ENCODE peak calls at places on chromosomes 11 and 22, in nine cellular contexts. One of them, this sample, is unnamed.

GRCh38 chr22:18056161-18056666 is 21.6 kb upstream of the PEX26 start:
- DNase-seq in iris pigment epithelial cell: peak
- DNase-seq in stimulated activated CD4-positive, alpha-beta T cell treated with anti-CD3 and anti-CD28 coated beads, Interleukin-1b, Interleukin-23, amount 100 ng/mL, for 24 hours: no peak
- DNase-seq in T-cell: no peak
- DNase-seq in A549: no peak
- DNase-seq in activated naive CD4-positive, alpha-beta T cell: no peak
- DNase-seq in omental fat pad: no peak
- DNase-seq in thoracic aorta: no peak
- DNase-seq in SK-N-DZ: peak
- DNase-seq in this sample: peak

GRCh38 chr11:78800089-78800690 is 225.5 kb upstream of the NARS2 start:
- DNase-seq in iris pigment epithelial cell: no peak
- DNase-seq in stimulated activated CD4-positive, alpha-beta T cell treated with anti-CD3 and anti-CD28 coated beads, Interleukin-1b, Interleukin-23, amount 100 ng/mL, for 24 hours: no peak
- DNase-seq in T-cell: no peak
- DNase-seq in A549: no peak
- DNase-seq in activated naive CD4-positive, alpha-beta T cell: no peak
- DNase-seq in omental fat pad: no peak
- DNase-seq in thoracic aorta: no peak
- DNase-seq in SK-N-DZ: no peak
- DNase-seq in this sample: no peak

GRCh38 chr11:44327730-44328691 is 18.1 kb upstream of the ALX4 start:
- DNase-seq in iris pigment epithelial cell: no peak
- DNase-seq in stimulated activated CD4-positive, alpha-beta T cell treated with anti-CD3 and anti-CD28 coated beads, Interleukin-1b, Interleukin-23, amount 100 ng/mL, for 24 hours: no peak
- DNase-seq in T-cell: no peak
- DNase-seq in A549: no peak
- DNase-seq in activated naive CD4-positive, alpha-beta T cell: no peak
- DNase-seq in omental fat pad: no peak
- DNase-seq in thoracic aorta: no peak
- DNase-seq in SK-N-DZ: no peak
- DNase-seq in this sample: no peak

GRCh38 chr22:17379939-17380710 is 10.9 kb downstream of the CECR2 start:
- DNase-seq in iris pigment epithelial cell: no peak
- DNase-seq in stimulated activated CD4-positive, alpha-beta T cell treated with anti-CD3 and anti-CD28 coated beads, Interleukin-1b, Interleukin-23, amount 100 ng/mL, for 24 hours: no peak
- DNase-seq in T-cell: no peak
- DNase-seq in A549: no peak
- DNase-seq in activated naive CD4-positive, alpha-beta T cell: no peak
- DNase-seq in omental fat pad: no peak
- DNase-seq in thoracic aorta: no peak
- DNase-seq in SK-N-DZ: no peak
- DNase-seq in this sample: no peak

GRCh38 chr22:19806213-19807160 is 45.9 kb downstream of the TBX1 start:
- DNase-seq in iris pigment epithelial cell: peak
- DNase-seq in stimulated activated CD4-positive, alpha-beta T cell treated with anti-CD3 and anti-CD28 coated beads, Interleukin-1b, Interleukin-23, amount 100 ng/mL, for 24 hours: no peak
- DNase-seq in T-cell: no peak
- DNase-seq in A549: peak
- DNase-seq in activated naive CD4-positive, alpha-beta T cell: no peak
- DNase-seq in omental fat pad: peak
- DNase-seq in thoracic aorta: no peak
- DNase-seq in SK-N-DZ: no peak
- DNase-seq in this sample: no peak

GRCh38 chr11:79173615-79174014 is 267.2 kb downstream of the TENM4 start:
- DNase-seq in iris pigment epithelial cell: peak
- DNase-seq in stimulated activated CD4-positive, alpha-beta T cell treated with anti-CD3 and anti-CD28 coated beads, Interleukin-1b, Interleukin-23, amount 100 ng/mL, for 24 hours: no peak
- DNase-seq in T-cell: no peak
- DNase-seq in A549: no peak
- DNase-seq in activated naive CD4-positive, alpha-beta T cell: no peak
- DNase-seq in omental fat pad: no peak
- DNase-seq in thoracic aorta: no peak
- DNase-seq in SK-N-DZ: no peak
- DNase-seq in this sample: peak

GRCh38 chr11:65135633-65136145 is 1.4 kb upstream of the SYVN1 start:
- DNase-seq in iris pigment epithelial cell: no peak
- DNase-seq in stimulated activated CD4-positive, alpha-beta T cell treated with anti-CD3 and anti-CD28 coated beads, Interleukin-1b, Interleukin-23, amount 100 ng/mL, for 24 hours: no peak
- DNase-seq in T-cell: no peak
- DNase-seq in A549: no peak
- DNase-seq in activated naive CD4-positive, alpha-beta T cell: no peak
- DNase-seq in omental fat pad: no peak
- DNase-seq in thoracic aorta: no peak
- DNase-seq in SK-N-DZ: no peak
- DNase-seq in this sample: no peak

GRCh38 chr11:3123316-3123715 is 41.8 kb downstream of the OSBPL5 start:
- DNase-seq in iris pigment epithelial cell: no peak
- DNase-seq in stimulated activated CD4-positive, alpha-beta T cell treated with anti-CD3 and anti-CD28 coated beads, Interleukin-1b, Interleukin-23, amount 100 ng/mL, for 24 hours: no peak
- DNase-seq in T-cell: no peak
- DNase-seq in A549: no peak
- DNase-seq in activated naive CD4-positive, alpha-beta T cell: no peak
- DNase-seq in omental fat pad: no peak
- DNase-seq in thoracic aorta: peak
- DNase-seq in SK-N-DZ: no peak
- DNase-seq in this sample: peak

GRCh38 chr22:20033045-20033706 is 12.3 kb downstream of the TANGO2 start:
- DNase-seq in iris pigment epithelial cell: no peak
- DNase-seq in stimulated activated CD4-positive, alpha-beta T cell treated with anti-CD3 and anti-CD28 coated beads, Interleukin-1b, Interleukin-23, amount 100 ng/mL, for 24 hours: no peak
- DNase-seq in T-cell: no peak
- DNase-seq in A549: no peak
- DNase-seq in activated naive CD4-positive, alpha-beta T cell: no peak
- DNase-seq in omental fat pad: no peak
- DNase-seq in thoracic aorta: no peak
- DNase-seq in SK-N-DZ: no peak
- DNase-seq in this sample: peak

GRCh38 chr11:95108159-95108611 is 18.5 kb downstream of the ENDOD1 start:
- DNase-seq in iris pigment epithelial cell: peak
- DNase-seq in stimulated activated CD4-positive, alpha-beta T cell treated with anti-CD3 and anti-CD28 coated beads, Interleukin-1b, Interleukin-23, amount 100 ng/mL, for 24 hours: no peak
- DNase-seq in T-cell: no peak
- DNase-seq in A549: no peak
- DNase-seq in activated naive CD4-positive, alpha-beta T cell: no peak
- DNase-seq in omental fat pad: no peak
- DNase-seq in thoracic aorta: no peak
- DNase-seq in SK-N-DZ: no peak
- DNase-seq in this sample: no peak

GRCh38 chr11:58575377-58576020 is at the start of gene LPXN:
- DNase-seq in iris pigment epithelial cell: peak
- DNase-seq in stimulated activated CD4-positive, alpha-beta T cell treated with anti-CD3 and anti-CD28 coated beads, Interleukin-1b, Interleukin-23, amount 100 ng/mL, for 24 hours: no peak
- DNase-seq in T-cell: peak
- DNase-seq in A549: no peak
- DNase-seq in activated naive CD4-positive, alpha-beta T cell: no peak
- DNase-seq in omental fat pad: no peak
- DNase-seq in thoracic aorta: no peak
- DNase-seq in SK-N-DZ: no peak
- DNase-seq in this sample: peak

GRCh38 chr11:118152020-118152551 is 537 bp downstream of the SCN4B start:
- DNase-seq in iris pigment epithelial cell: no peak
- DNase-seq in stimulated activated CD4-positive, alpha-beta T cell treated with anti-CD3 and anti-CD28 coated beads, Interleukin-1b, Interleukin-23, amount 100 ng/mL, for 24 hours: no peak
- DNase-seq in T-cell: no peak
- DNase-seq in A549: no peak
- DNase-seq in activated naive CD4-positive, alpha-beta T cell: no peak
- DNase-seq in omental fat pad: no peak
- DNase-seq in thoracic aorta: no peak
- DNase-seq in SK-N-DZ: no peak
- DNase-seq in this sample: no peak

GRCh38 chr11:75429902-75430691 is 2.9 kb downstream of the KLHL35 start:
- DNase-seq in iris pigment epithelial cell: peak
- DNase-seq in stimulated activated CD4-positive, alpha-beta T cell treated with anti-CD3 and anti-CD28 coated beads, Interleukin-1b, Interleukin-23, amount 100 ng/mL, for 24 hours: peak
- DNase-seq in T-cell: peak
- DNase-seq in A549: peak
- DNase-seq in activated naive CD4-positive, alpha-beta T cell: no peak
- DNase-seq in omental fat pad: no peak
- DNase-seq in thoracic aorta: no peak
- DNase-seq in SK-N-DZ: peak
- DNase-seq in this sample: peak

GRCh38 chr11:121067453-121067852 is 33.6 kb upstream of the TECTA start:
- DNase-seq in iris pigment epithelial cell: peak
- DNase-seq in stimulated activated CD4-positive, alpha-beta T cell treated with anti-CD3 and anti-CD28 coated beads, Interleukin-1b, Interleukin-23, amount 100 ng/mL, for 24 hours: no peak
- DNase-seq in T-cell: no peak
- DNase-seq in A549: no peak
- DNase-seq in activated naive CD4-positive, alpha-beta T cell: no peak
- DNase-seq in omental fat pad: no peak
- DNase-seq in thoracic aorta: no peak
- DNase-seq in SK-N-DZ: no peak
- DNase-seq in this sample: no peak

GRCh38 chr22:38782402-38783094 is 11.4 kb downstream of the DNAL4 start:
- DNase-seq in iris pigment epithelial cell: peak
- DNase-seq in stimulated activated CD4-positive, alpha-beta T cell treated with anti-CD3 and anti-CD28 coated beads, Interleukin-1b, Interleukin-23, amount 100 ng/mL, for 24 hours: no peak
- DNase-seq in T-cell: no peak
- DNase-seq in A549: no peak
- DNase-seq in activated naive CD4-positive, alpha-beta T cell: no peak
- DNase-seq in omental fat pad: no peak
- DNase-seq in thoracic aorta: no peak
- DNase-seq in SK-N-DZ: peak
- DNase-seq in this sample: no peak

GRCh38 chr11:44634401-44635281 is 69.2 kb downstream of the CD82 start:
- DNase-seq in iris pigment epithelial cell: peak
- DNase-seq in stimulated activated CD4-positive, alpha-beta T cell treated with anti-CD3 and anti-CD28 coated beads, Interleukin-1b, Interleukin-23, amount 100 ng/mL, for 24 hours: no peak
- DNase-seq in T-cell: no peak
- DNase-seq in A549: peak
- DNase-seq in activated naive CD4-positive, alpha-beta T cell: no peak
- DNase-seq in omental fat pad: peak
- DNase-seq in thoracic aorta: peak
- DNase-seq in SK-N-DZ: peak
- DNase-seq in this sample: peak

GRCh38 chr11:128690746-128691091 is 3.2 kb upstream of the FLI1 start:
- DNase-seq in iris pigment epithelial cell: no peak
- DNase-seq in stimulated activated CD4-positive, alpha-beta T cell treated with anti-CD3 and anti-CD28 coated beads, Interleukin-1b, Interleukin-23, amount 100 ng/mL, for 24 hours: no peak
- DNase-seq in T-cell: no peak
- DNase-seq in A549: no peak
- DNase-seq in activated naive CD4-positive, alpha-beta T cell: no peak
- DNase-seq in omental fat pad: no peak
- DNase-seq in thoracic aorta: no peak
- DNase-seq in SK-N-DZ: no peak
- DNase-seq in this sample: no peak

GRCh38 chr11:102522332-102523207 is 8.0 kb downstream of the MMP7 start:
- DNase-seq in iris pigment epithelial cell: no peak
- DNase-seq in stimulated activated CD4-positive, alpha-beta T cell treated with anti-CD3 and anti-CD28 coated beads, Interleukin-1b, Interleukin-23, amount 100 ng/mL, for 24 hours: no peak
- DNase-seq in T-cell: no peak
- DNase-seq in A549: no peak
- DNase-seq in activated naive CD4-positive, alpha-beta T cell: no peak
- DNase-seq in omental fat pad: no peak
- DNase-seq in thoracic aorta: no peak
- DNase-seq in SK-N-DZ: no peak
- DNase-seq in this sample: no peak

GRCh38 chr22:43706151-43706550 is 106.0 kb downstream of the EFCAB6 start:
- DNase-seq in iris pigment epithelial cell: no peak
- DNase-seq in stimulated activated CD4-positive, alpha-beta T cell treated with anti-CD3 and anti-CD28 coated beads, Interleukin-1b, Interleukin-23, amount 100 ng/mL, for 24 hours: no peak
- DNase-seq in T-cell: no peak
- DNase-seq in A549: no peak
- DNase-seq in activated naive CD4-positive, alpha-beta T cell: no peak
- DNase-seq in omental fat pad: no peak
- DNase-seq in thoracic aorta: no peak
- DNase-seq in SK-N-DZ: no peak
- DNase-seq in this sample: no peak

GRCh38 chr22:38038426-38038825 is 18.8 kb upstream of the PICK1 start:
- DNase-seq in iris pigment epithelial cell: no peak
- DNase-seq in stimulated activated CD4-positive, alpha-beta T cell treated with anti-CD3 and anti-CD28 coated beads, Interleukin-1b, Interleukin-23, amount 100 ng/mL, for 24 hours: no peak
- DNase-seq in T-cell: no peak
- DNase-seq in A549: no peak
- DNase-seq in activated naive CD4-positive, alpha-beta T cell: no peak
- DNase-seq in omental fat pad: no peak
- DNase-seq in thoracic aorta: no peak
- DNase-seq in SK-N-DZ: no peak
- DNase-seq in this sample: peak

GRCh38 chr11:47906066-47906465 is 57.9 kb upstream of the NUP160 start:
- DNase-seq in iris pigment epithelial cell: no peak
- DNase-seq in stimulated activated CD4-positive, alpha-beta T cell treated with anti-CD3 and anti-CD28 coated beads, Interleukin-1b, Interleukin-23, amount 100 ng/mL, for 24 hours: no peak
- DNase-seq in T-cell: no peak
- DNase-seq in A549: no peak
- DNase-seq in activated naive CD4-positive, alpha-beta T cell: no peak
- DNase-seq in omental fat pad: no peak
- DNase-seq in thoracic aorta: no peak
- DNase-seq in SK-N-DZ: no peak
- DNase-seq in this sample: no peak

GRCh38 chr11:126543691-126544090 is 188.2 kb downstream of the ST3GAL4 start:
- DNase-seq in iris pigment epithelial cell: no peak
- DNase-seq in stimulated activated CD4-positive, alpha-beta T cell treated with anti-CD3 and anti-CD28 coated beads, Interleukin-1b, Interleukin-23, amount 100 ng/mL, for 24 hours: no peak
- DNase-seq in T-cell: no peak
- DNase-seq in A549: no peak
- DNase-seq in activated naive CD4-positive, alpha-beta T cell: no peak
- DNase-seq in omental fat pad: no peak
- DNase-seq in thoracic aorta: no peak
- DNase-seq in SK-N-DZ: no peak
- DNase-seq in this sample: peak

GRCh38 chr22:44033689-44034088 is 9.6 kb downstream of the PARVB start:
- DNase-seq in iris pigment epithelial cell: peak
- DNase-seq in stimulated activated CD4-positive, alpha-beta T cell treated with anti-CD3 and anti-CD28 coated beads, Interleukin-1b, Interleukin-23, amount 100 ng/mL, for 24 hours: no peak
- DNase-seq in T-cell: no peak
- DNase-seq in A549: no peak
- DNase-seq in activated naive CD4-positive, alpha-beta T cell: no peak
- DNase-seq in omental fat pad: no peak
- DNase-seq in thoracic aorta: no peak
- DNase-seq in SK-N-DZ: peak
- DNase-seq in this sample: no peak

GRCh38 chr11:96168623-96169022 is 174.4 kb downstream of the MAML2 start:
- DNase-seq in iris pigment epithelial cell: peak
- DNase-seq in stimulated activated CD4-positive, alpha-beta T cell treated with anti-CD3 and anti-CD28 coated beads, Interleukin-1b, Interleukin-23, amount 100 ng/mL, for 24 hours: no peak
- DNase-seq in T-cell: no peak
- DNase-seq in A549: peak
- DNase-seq in activated naive CD4-positive, alpha-beta T cell: no peak
- DNase-seq in omental fat pad: no peak
- DNase-seq in thoracic aorta: no peak
- DNase-seq in SK-N-DZ: no peak
- DNase-seq in this sample: peak

GRCh38 chr11:71355266-71355665 is 92.9 kb downstream of the DHCR7 start:
- DNase-seq in iris pigment epithelial cell: no peak
- DNase-seq in stimulated activated CD4-positive, alpha-beta T cell treated with anti-CD3 and anti-CD28 coated beads, Interleukin-1b, Interleukin-23, amount 100 ng/mL, for 24 hours: no peak
- DNase-seq in T-cell: no peak
- DNase-seq in A549: no peak
- DNase-seq in activated naive CD4-positive, alpha-beta T cell: no peak
- DNase-seq in omental fat pad: no peak
- DNase-seq in thoracic aorta: no peak
- DNase-seq in SK-N-DZ: no peak
- DNase-seq in this sample: no peak

GRCh38 chr11:14029971-14030531 is 67.5 kb downstream of the SPON1 start:
- DNase-seq in iris pigment epithelial cell: peak
- DNase-seq in stimulated activated CD4-positive, alpha-beta T cell treated with anti-CD3 and anti-CD28 coated beads, Interleukin-1b, Interleukin-23, amount 100 ng/mL, for 24 hours: no peak
- DNase-seq in T-cell: no peak
- DNase-seq in A549: no peak
- DNase-seq in activated naive CD4-positive, alpha-beta T cell: no peak
- DNase-seq in omental fat pad: peak
- DNase-seq in thoracic aorta: peak
- DNase-seq in SK-N-DZ: no peak
- DNase-seq in this sample: peak

GRCh38 chr11:70063121-70063520 is 15.0 kb upstream of the ANO1 start:
- DNase-seq in iris pigment epithelial cell: no peak
- DNase-seq in stimulated activated CD4-positive, alpha-beta T cell treated with anti-CD3 and anti-CD28 coated beads, Interleukin-1b, Interleukin-23, amount 100 ng/mL, for 24 hours: no peak
- DNase-seq in T-cell: no peak
- DNase-seq in A549: no peak
- DNase-seq in activated naive CD4-positive, alpha-beta T cell: no peak
- DNase-seq in omental fat pad: no peak
- DNase-seq in thoracic aorta: no peak
- DNase-seq in SK-N-DZ: no peak
- DNase-seq in this sample: no peak

GRCh38 chr11:2390091-2390870 is 10.3 kb upstream of the TSSC4 start:
- DNase-seq in iris pigment epithelial cell: no peak
- DNase-seq in stimulated activated CD4-positive, alpha-beta T cell treated with anti-CD3 and anti-CD28 coated beads, Interleukin-1b, Interleukin-23, amount 100 ng/mL, for 24 hours: no peak
- DNase-seq in T-cell: no peak
- DNase-seq in A549: no peak
- DNase-seq in activated naive CD4-positive, alpha-beta T cell: no peak
- DNase-seq in omental fat pad: no peak
- DNase-seq in thoracic aorta: no peak
- DNase-seq in SK-N-DZ: no peak
- DNase-seq in this sample: no peak

GRCh38 chr11:106156290-106156937 is 79.0 kb downstream of the AASDHPPT start:
- DNase-seq in iris pigment epithelial cell: peak
- DNase-seq in stimulated activated CD4-positive, alpha-beta T cell treated with anti-CD3 and anti-CD28 coated beads, Interleukin-1b, Interleukin-23, amount 100 ng/mL, for 24 hours: no peak
- DNase-seq in T-cell: no peak
- DNase-seq in A549: peak
- DNase-seq in activated naive CD4-positive, alpha-beta T cell: no peak
- DNase-seq in omental fat pad: no peak
- DNase-seq in thoracic aorta: no peak
- DNase-seq in SK-N-DZ: peak
- DNase-seq in this sample: peak

GRCh38 chr11:44681698-44682097 is 45.1 kb upstream of the TSPAN18 start:
- DNase-seq in iris pigment epithelial cell: peak
- DNase-seq in stimulated activated CD4-positive, alpha-beta T cell treated with anti-CD3 and anti-CD28 coated beads, Interleukin-1b, Interleukin-23, amount 100 ng/mL, for 24 hours: no peak
- DNase-seq in T-cell: no peak
- DNase-seq in A549: no peak
- DNase-seq in activated naive CD4-positive, alpha-beta T cell: no peak
- DNase-seq in omental fat pad: no peak
- DNase-seq in thoracic aorta: no peak
- DNase-seq in SK-N-DZ: no peak
- DNase-seq in this sample: no peak

GRCh38 chr11:71379722-71380121 is 68.5 kb downstream of the DHCR7 start:
- DNase-seq in iris pigment epithelial cell: no peak
- DNase-seq in stimulated activated CD4-positive, alpha-beta T cell treated with anti-CD3 and anti-CD28 coated beads, Interleukin-1b, Interleukin-23, amount 100 ng/mL, for 24 hours: no peak
- DNase-seq in T-cell: no peak
- DNase-seq in A549: no peak
- DNase-seq in activated naive CD4-positive, alpha-beta T cell: no peak
- DNase-seq in omental fat pad: no peak
- DNase-seq in thoracic aorta: no peak
- DNase-seq in SK-N-DZ: no peak
- DNase-seq in this sample: no peak

This sample was measured in Ammon's horn.